ENCODE peak calls at places on chromosomes 2 and 18, in seven cellular contexts. I is dorsolateral prefrontal cortex; N is CD8-positive, alpha-beta T cell; S is HCT116; H is neural progenitor cell; O is stomach; Q is lower lobe of right lung. U is an unnamed sample.

GRCh38 chr2:232600053-232600773 is 33.2 kb upstream of the EFHD1 start:
- DNase-seq in I (no peak), N (no peak), S (no peak), H (peak; percentile 20), O (no peak), Q (no peak), U (no peak)

GRCh38 chr2:96788393-96789244 is 27.4 kb upstream of the CNNM3 start:
- DNase-seq in I (peak; percentile 56), N (no peak), S (no peak), H (no peak), O (peak; percentile 55), Q (no peak), U (no peak)

GRCh38 chr2:99255491-99256318 is at the start of gene LYG2:
- DNase-seq in I (no peak), N (no peak), S (no peak), H (no peak), O (no peak), Q (no peak), U (no peak)

GRCh38 chr2:197813093-197813787 is 8.8 kb downstream of the PLCL1 start:
- DNase-seq in I (no peak), N (no peak), S (peak; percentile 12), H (no peak), O (no peak), Q (no peak), U (no peak)

GRCh38 chr2:237968048-237968862 is 1.4 kb downstream of the UBE2F start:
- DNase-seq in I (no peak), N (peak; percentile 44), S (no peak), H (no peak), O (no peak), Q (no peak), U (peak; percentile 75)

GRCh38 chr2:196452758-196453157 is 186.8 kb upstream of the CCDC150 start:
- DNase-seq in I (no peak), N (no peak), S (no peak), H (no peak), O (no peak), Q (no peak), U (no peak)

GRCh38 chr2:213202006-213202405 is 50.6 kb upstream of the IKZF2 start:
- DNase-seq in I (no peak), N (no peak), S (no peak), H (no peak), O (no peak), Q (no peak), U (no peak)

GRCh38 chr18:8778824-8779223 is 73.5 kb downstream of the MTCL1 start:
- DNase-seq in I (no peak), N (no peak), S (no peak), H (no peak), O (peak; percentile 13), Q (no peak), U (no peak)

GRCh38 chr18:32383040-32383819 is 87.5 kb downstream of the GAREM1 start:
- DNase-seq in I (no peak), N (no peak), S (peak; percentile 69), H (no peak), O (no peak), Q (no peak), U (no peak)

GRCh38 chr2:62511636-62512035 is 5.6 kb upstream of the TMEM17 start:
- DNase-seq in I (no peak), N (no peak), S (no peak), H (no peak), O (no peak), Q (no peak), U (no peak)

GRCh38 chr2:212959469-212960117 is 191.8 kb downstream of the IKZF2 start:
- DNase-seq in I (peak; percentile 44), N (no peak), S (no peak), H (no peak), O (no peak), Q (no peak), U (no peak)

GRCh38 chr2:222102746-222103349 is 195.9 kb downstream of the PAX3 start:
- DNase-seq in I (no peak), N (no peak), S (no peak), H (peak; percentile 10), O (no peak), Q (no peak), U (no peak)

GRCh38 chr2:63775191-63775590 is 66.5 kb upstream of the UGP2 start:
- DNase-seq in I (no peak), N (no peak), S (no peak), H (no peak), O (no peak), Q (no peak), U (no peak)

GRCh38 chr2:218010116-218010837 is 7.5 kb upstream of the TNS1 start:
- DNase-seq in I (no peak), N (peak; percentile 30), S (no peak), H (peak; percentile 72), O (peak; percentile 65), Q (peak; percentile 58), U (no peak)

GRCh38 chr2:166519391-166519962 is 25.4 kb upstream of the SCN7A start:
- DNase-seq in I (no peak), N (no peak), S (no peak), H (peak; percentile 11), O (no peak), Q (no peak), U (no peak)

GRCh38 chr2:127700527-127701192 is 637 bp upstream of the SFT2D3 start:
- DNase-seq in I (peak; percentile 60), N (peak; percentile 14), S (peak; percentile 95), H (peak; percentile 77), O (peak; percentile 64), Q (peak; percentile 93), U (peak; percentile 88)

GRCh38 chr2:235935071-235935470 is 233.1 kb downstream of the GBX2 start:
- DNase-seq in I (no peak), N (no peak), S (no peak), H (no peak), O (no peak), Q (no peak), U (no peak)

GRCh38 chr2:67394734-67395133 is 2.4 kb upstream of the ETAA1 start:
- DNase-seq in I (no peak), N (no peak), S (no peak), H (no peak), O (no peak), Q (no peak), U (no peak)

GRCh38 chr2:50335433-50335832 is 696.5 kb downstream of the NRXN1 start:
- DNase-seq in I (no peak), N (no peak), S (no peak), H (peak; percentile 10), O (no peak), Q (no peak), U (no peak)

GRCh38 chr18:73249030-73249429 is 381.2 kb upstream of the NETO1 start:
- DNase-seq in I (no peak), N (no peak), S (no peak), H (no peak), O (no peak), Q (no peak), U (no peak)

GRCh38 chr2:223952280-223952968 is 4.8 kb upstream of the MRPL44 start:
- DNase-seq in I (no peak), N (no peak), S (no peak), H (peak; percentile 89), O (no peak), Q (no peak), U (no peak)

GRCh38 chr18:79522451-79523220 is 126.9 kb downstream of the NFATC1 start:
- DNase-seq in I (no peak), N (peak; percentile 65), S (no peak), H (no peak), O (no peak), Q (peak; percentile 37), U (peak; percentile 55)

GRCh38 chr2:109295781-109296117 is 166.7 kb downstream of the SH3RF3 start:
- DNase-seq in I (no peak), N (no peak), S (no peak), H (no peak), O (no peak), Q (no peak), U (no peak)

GRCh38 chr18:79943608-79944125 is 7.8 kb downstream of the SLC66A2 start:
- DNase-seq in I (no peak), N (no peak), S (no peak), H (no peak), O (no peak), Q (peak; percentile 27), U (no peak)

GRCh38 chr18:63850010-63850409 is 37.5 kb upstream of the SERPINB2 start:
- DNase-seq in I (no peak), N (no peak), S (peak; percentile 32), H (peak; percentile 60), O (no peak), Q (no peak), U (no peak)

GRCh38 chr18:68733693-68734092 is 18.8 kb upstream of the TMX3 start:
- DNase-seq in I (no peak), N (no peak), S (no peak), H (no peak), O (no peak), Q (no peak), U (no peak)
- TF ChIP-seq CTCF in I (no peak), N (no peak), S (no peak), H (peak; percentile 14), O (no peak), Q (no peak), U (no peak)

GRCh38 chr2:175167076-175167791 is 769 bp downstream of the ATF2 start:
- DNase-seq in I (peak; percentile 49), N (no peak), S (no peak), H (no peak), O (no peak), Q (peak; percentile 51), U (no peak)

GRCh38 chr2:175167792-175168563 is at the start of gene ATF2:
- DNase-seq in I (peak; percentile 98), N (peak; percentile 96), S (peak; percentile 99), H (peak; percentile 100), O (peak; percentile 97), Q (peak; percentile 99), U (peak; percentile 99)

GRCh38 chr2:175168564-175168945 is 552 bp upstream of the ATF2 start:
- DNase-seq in I (no peak), N (no peak), S (no peak), H (no peak), O (no peak), Q (no peak), U (no peak)

GRCh38 chr2:175170679-175171304 is 2.8 kb upstream of the ATF2 start:
- DNase-seq in I (no peak), N (no peak), S (no peak), H (no peak), O (no peak), Q (no peak), U (no peak)

DNA sequence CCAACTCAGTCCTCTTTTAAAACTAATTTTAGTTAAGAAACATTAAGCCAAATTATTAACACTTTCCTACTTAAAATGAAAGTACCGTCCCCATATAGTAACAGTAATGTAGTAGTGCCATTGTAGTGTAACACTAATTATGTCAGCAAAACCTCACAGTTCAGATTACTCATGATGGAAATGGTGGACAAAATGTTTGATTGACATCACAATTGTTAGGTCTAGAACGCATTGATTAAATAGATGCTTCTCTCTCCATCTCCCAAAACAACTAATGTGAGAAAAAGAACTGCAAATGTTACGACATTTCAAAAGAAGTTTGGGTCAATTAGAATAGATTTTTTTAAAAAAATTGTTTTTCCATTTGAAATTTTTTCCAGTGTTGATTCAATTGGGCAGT is 1.2 kb upstream of the ATF2 start:
- DNase-seq in I (no peak), N (no peak), S (no peak), H (no peak), O (no peak), Q (no peak), U (no peak)
- H3K27ac ChIP-seq in I (no peak overlapping the region), N (no peak overlapping the region), S (no peak overlapping the region), H (no peak overlapping the region), O (no peak overlapping the region), Q (no peak overlapping the region), U (no peak overlapping the region)

GRCh38 chr2:26969089-26969844 is 1.2 kb upstream of the MAPRE3 start:
- DNase-seq in I (no peak), N (no peak), S (no peak), H (no peak), O (no peak), Q (no peak), U (no peak)
- H3K27me3 ChIP-seq in I (no peaks in the 10 kb centered on the region), N (no peaks in the 10 kb centered on the region), S (peaks cover 5% of the 10 kb centered on the region), H (peaks cover 63% of the 10 kb centered on the region), O (no peaks in the 10 kb centered on the region), Q (peaks cover 8% of the 10 kb centered on the region), U (no peaks in the 10 kb centered on the region)

GRCh38 chr2:2134037-2134436 is 197.0 kb downstream of the MYT1L start:
- DNase-seq in I (no peak), N (no peak), S (no peak), H (no peak), O (no peak), Q (no peak), U (no peak)
- TF ChIP-seq CTCF in I (no peak), N (no peak), S (no peak), H (no peak), O (no peak), Q (no peak), U (no peak)